ENCODE peak calls at places on chromosomes 12 and 14, in five cellular contexts. Y is body of pancreas, X is DMS79, O is fibroblast of pulmonary artery, B is HS-5. U is an unnamed sample.

GRCh38 chr14:100268591-100269207 is 29.8 kb downstream of the YY1 start:
- DNase-seq in O (peak; percentile 25), X (no peak), Y (no peak), B (no peak), U (no peak)

GRCh38 chr14:92353447-92353846 is 30.5 kb downstream of the SLC24A4 start:
- DNase-seq in B (no peak), X (no peak), O (no peak), Y (no peak), U (no peak)

GRCh38 chr14:104989951-104990303 is 4.3 kb downstream of the CLBA1 start:
- DNase-seq in X (no peak), B (no peak), Y (no peak), O (no peak), U (no peak)

GRCh38 chr14:73237786-73238261 is 518 bp downstream of the PAPLN start:
- DNase-seq in X (no peak), O (no peak), Y (no peak), B (no peak), U (no peak)

GRCh38 chr14:59126714-59127436 is 61.6 kb upstream of the DAAM1 start:
- DNase-seq in Y (peak; percentile 38), O (peak; percentile 80), B (no peak), X (peak; percentile 65), U (peak; percentile 73)

GRCh38 chr14:45253754-45254300 is 825 bp upstream of the MIS18BP1 start:
- DNase-seq in X (no peak), Y (peak; percentile 10), O (peak; percentile 53), B (no peak), U (no peak)

GRCh38 chr12:116982721-116983502 is 72.2 kb downstream of the FBXW8 start:
- DNase-seq in O (peak; percentile 57), X (no peak), B (no peak), Y (no peak), U (no peak)

GRCh38 chr12:99495797-99496196 is 151.8 kb upstream of the GARIN6 start:
- DNase-seq in B (no peak), Y (no peak), O (no peak), X (no peak), U (no peak)

GRCh38 chr14:24058260-24058950 is 6.6 kb downstream of the CARMIL3 start:
- DNase-seq in O (peak; percentile 82), X (peak; percentile 60), Y (peak; percentile 94), B (peak; percentile 18), U (peak; percentile 77)

GRCh38 chr12:79897617-79898016 is 37.3 kb downstream of the PPP1R12A start:
- DNase-seq in X (no peak), O (peak; percentile 90), B (peak; percentile 99), Y (no peak), U (peak; percentile 19)

GRCh38 chr12:125861299-125862281 is 796.4 kb downstream of the AACS start:
- DNase-seq in B (no peak), O (no peak), X (no peak), Y (peak; percentile 95), U (no peak)

GRCh38 chr14:70027785-70028428 is 148.7 kb downstream of the SMOC1 start:
- DNase-seq in B (peak; percentile 2), Y (peak; percentile 84), O (peak; percentile 50), X (peak; percentile 47), U (peak; percentile 47)

GRCh38 chr14:78010688-78011087 is 159.5 kb upstream of the NRXN3 start:
- DNase-seq in B (no peak), O (peak; percentile 10), Y (no peak), X (no peak), U (no peak)

GRCh38 chr12:10365716-10366433 is 24.0 kb downstream of the KLRK1 start:
- DNase-seq in X (peak; percentile 10), O (peak; percentile 55), Y (no peak), B (no peak), U (peak; percentile 37)

GRCh38 chr12:67735868-67736267 is 87.3 kb downstream of the DYRK2 start:
- DNase-seq in X (no peak), O (no peak), Y (no peak), B (no peak), U (no peak)

GRCh38 chr12:48980389-48980952 is 2.3 kb downstream of the WNT1 start:
- DNase-seq in O (no peak), B (no peak), Y (peak; percentile 25), X (no peak), U (no peak)

GRCh38 chr12:102540856-102541385 is 60.6 kb upstream of the IGF1 start:
- DNase-seq in O (no peak), Y (no peak), B (no peak), X (no peak), U (no peak)

GRCh38 chr14:59359451-59360124 is 105.6 kb downstream of the GPR135 start:
- DNase-seq in B (no peak), Y (no peak), X (peak; percentile 31), O (no peak), U (no peak)

GRCh38 chr14:80549141-80549540 is 337.8 kb upstream of the DIO2 start:
- DNase-seq in X (no peak), Y (no peak), O (peak; percentile 29), B (no peak), U (no peak)

GRCh38 chr14:76687611-76688372 is 73.5 kb upstream of the VASH1 start:
- DNase-seq in O (no peak), B (no peak), X (no peak), Y (peak; percentile 88), U (peak; percentile 52)

GRCh38 chr14:99544971-99545370 is 59.0 kb downstream of the CCDC85C start:
- DNase-seq in O (no peak), B (no peak), Y (no peak), X (no peak), U (no peak)

GRCh38 chr14:63578300-63578699 is 35.1 kb upstream of the PPP2R5E start:
- DNase-seq in B (no peak), X (no peak), O (no peak), Y (no peak), U (no peak)

GRCh38 chr12:53751336-53752191 is at the start of gene CISTR:
- DNase-seq in X (no peak), B (no peak), Y (peak; percentile 49), O (no peak), U (no peak)

GRCh38 chr12:48994224-48995060 is 4.7 kb downstream of the DDN start:
- DNase-seq in Y (no peak), O (no peak), X (no peak), B (no peak), U (no peak)

GRCh38 chr14:53217283-53217994 is 64.3 kb upstream of the DDHD1 start:
- DNase-seq in B (peak; percentile 24), Y (peak; percentile 86), O (peak; percentile 56), X (peak; percentile 70), U (peak; percentile 83)

GRCh38 chr14:94612174-94612573 is at the start of gene SERPINA3:
- DNase-seq in X (no peak), O (peak; percentile 78), B (no peak), Y (peak; percentile 55), U (no peak)

GRCh38 chr14:23398348-23398747 is 9.7 kb downstream of the MYH6 start:
- DNase-seq in Y (no peak), O (no peak), B (no peak), X (peak; percentile 59), U (no peak)

GRCh38 chr14:61219673-61220072 is 61.5 kb downstream of the TMEM30B start:
- DNase-seq in B (no peak), O (no peak), Y (no peak), X (no peak), U (no peak)

GRCh38 chr12:57173089-57173488 is 25.7 kb upstream of the LRP1-AS start:
- DNase-seq in B (no peak), Y (peak; percentile 22), X (no peak), O (peak; percentile 24), U (no peak)

GRCh38 chr12:18250313-18250916 is 10.9 kb upstream of the PIK3C2G start:
- DNase-seq in O (peak; percentile 85), X (peak; percentile 31), Y (no peak), B (peak; percentile 42), U (peak; percentile 70)

GRCh38 chr14:81211844-81212243 is 8.9 kb downstream of the GTF2A1 start:
- DNase-seq in B (no peak), X (no peak), Y (peak; percentile 56), O (peak; percentile 44), U (peak; percentile 5)

GRCh38 chr12:103673891-103674375 is 86.9 kb downstream of the STAB2 start:
- DNase-seq in Y (no peak), B (no peak), O (no peak), X (no peak), U (peak; percentile 60)